ENCODE peak calls at places on chromosomes 7 and 10, in nine cellular contexts. H is amniotic stem cell; T is A549; L is GM23248; J is HCEC 1CT; W is RPMI8226; S is RCC 7860; I is mesendoderm; Z is stimulated activated CD8-positive, alpha-beta memory T cell treated with anti-CD3 and anti-CD28 coated beads, Interleukin-15, amount 100 ng/mL, for 24 hours. Q is an unnamed sample.

GRCh38 chr10:129522041-129522585 is 55.1 kb downstream of the MGMT start:
- DNase-seq in L (no peak), I (peak; percentile 75), T (no peak), S (no peak), J (no peak), H (no peak), Z (no peak), W (no peak), Q (no peak)

GRCh38 chr10:1661416-1661815 is 75.9 kb downstream of the ADARB2 start:
- DNase-seq in W (no peak), Z (no peak), S (no peak), I (no peak), L (no peak), H (no peak), J (no peak), T (no peak), Q (no peak)

GRCh38 chr7:134693256-134693655 is 46.6 kb downstream of the BPGM start:
- DNase-seq in L (peak; percentile 98), J (peak; percentile 89), T (no peak), H (peak; percentile 86), S (peak; percentile 65), I (no peak), Z (no peak), W (no peak), Q (peak; percentile 97)

GRCh38 chr10:128178319-128178937 is 52.2 kb upstream of the MKI67 start:
- DNase-seq in T (peak; percentile 61), J (no peak), H (no peak), I (peak; percentile 80), Z (no peak), L (peak; percentile 46), S (no peak), W (peak; percentile 3), Q (peak; percentile 14)

GRCh38 chr7:112204072-112204775 is 2.0 kb downstream of the DOCK4 start:
- DNase-seq in I (peak; percentile 39), L (peak; percentile 49), J (peak; percentile 42), T (peak; percentile 26), S (no peak), Z (no peak), H (no peak), W (no peak), Q (peak; percentile 38)

GRCh38 chr7:150420987-150421674 is 29.3 kb upstream of the GIMAP8 start:
- DNase-seq in S (peak; percentile 77), L (peak; percentile 81), T (peak; percentile 92), H (peak; percentile 53), Z (peak; percentile 74), W (peak; percentile 92), J (peak; percentile 54), I (peak; percentile 84), Q (peak; percentile 69)

GRCh38 chr7:75914655-75915415 is at the start of gene POR:
- DNase-seq in Z (peak; percentile 97), S (peak; percentile 89), H (peak; percentile 73), W (peak; percentile 98), L (peak; percentile 94), T (peak; percentile 86), J (peak; percentile 89), I (peak; percentile 95), Q (peak; percentile 85)

GRCh38 chr7:102859799-102860125 is 53.0 kb upstream of the LRRC17 start:
- DNase-seq in J (no peak), H (no peak), I (no peak), W (no peak), S (no peak), L (no peak), Z (no peak), T (no peak), Q (no peak)

GRCh38 chr10:113129117-113129516 is 179.1 kb downstream of the TCF7L2 start:
- DNase-seq in L (no peak), T (no peak), S (no peak), H (no peak), W (no peak), I (peak; percentile 69), Z (no peak), J (no peak), Q (no peak)

GRCh38 chr7:137975768-137976167 is 26.1 kb downstream of the CREB3L2 start:
- DNase-seq in S (no peak), Z (no peak), T (no peak), W (no peak), I (no peak), H (no peak), J (peak; percentile 67), L (peak; percentile 53), Q (peak; percentile 90)

GRCh38 chr10:15719062-15719898 is 442 bp downstream of the ITGA8 start:
- DNase-seq in T (no peak), Z (no peak), H (peak; percentile 45), W (peak; percentile 41), L (peak; percentile 44), S (no peak), J (no peak), I (peak; percentile 65), Q (no peak)

GRCh38 chr10:79097021-79097695 is 28.4 kb downstream of the ZMIZ1 start:
- DNase-seq in J (peak; percentile 51), L (peak; percentile 48), H (no peak), S (no peak), I (no peak), W (no peak), T (no peak), Z (no peak), Q (peak; percentile 44)

GRCh38 chr10:85188770-85189484 is 860.5 kb downstream of the CCSER2 start:
- DNase-seq in Z (no peak), W (no peak), L (no peak), J (no peak), S (no peak), H (no peak), I (no peak), T (no peak), Q (no peak)

GRCh38 chr10:95273393-95274312 is 17.1 kb downstream of the PDLIM1 start:
- DNase-seq in I (peak; percentile 62), L (peak; percentile 90), W (no peak), Z (no peak), J (peak; percentile 98), T (peak; percentile 76), H (peak; percentile 24), S (peak; percentile 86), Q (peak; percentile 94)

GRCh38 chr7:1928555-1929348 is 258.7 kb downstream of the ELFN1 start:
- DNase-seq in Z (no peak), I (no peak), W (no peak), S (no peak), L (no peak), J (no peak), H (no peak), T (no peak), Q (no peak)

GRCh38 chr10:350981-351501 is 215.8 kb downstream of the ZMYND11 start:
- DNase-seq in H (no peak), Z (no peak), W (no peak), J (no peak), L (no peak), I (no peak), S (no peak), T (no peak), Q (no peak)

GRCh38 chr7:46694058-46694457 is 773.0 kb upstream of the IGFBP3 start:
- DNase-seq in H (no peak), S (no peak), I (no peak), Z (no peak), J (no peak), T (no peak), W (no peak), L (no peak), Q (no peak)

GRCh38 chr7:25395976-25396375 is 167.7 kb upstream of the NPVF start:
- DNase-seq in W (no peak), L (no peak), Z (no peak), I (no peak), T (no peak), H (no peak), S (no peak), J (no peak), Q (no peak)

GRCh38 chr10:35916791-35917190 is 274.7 kb upstream of the FZD8 start:
- DNase-seq in W (no peak), L (peak; percentile 49), I (peak; percentile 57), T (no peak), H (no peak), S (no peak), J (peak; percentile 24), Z (no peak), Q (no peak)

GRCh38 chr7:40231796-40232195 is 97.0 kb downstream of the SUGCT start:
- DNase-seq in W (no peak), Z (no peak), L (no peak), T (no peak), H (no peak), J (no peak), I (no peak), S (no peak), Q (no peak)

GRCh38 chr10:87925570-87925969 is 62.1 kb downstream of the PTEN start:
- DNase-seq in H (no peak), W (no peak), T (no peak), I (no peak), Z (no peak), J (no peak), S (no peak), L (no peak), Q (peak; percentile 45)

GRCh38 chr7:31788445-31788844 is 101.4 kb downstream of the PPP1R17 start:
- DNase-seq in H (no peak), J (no peak), I (no peak), T (no peak), L (peak; percentile 47), S (peak; percentile 60), Z (no peak), W (no peak), Q (no peak)

GRCh38 chr10:37488792-37489657 is 363.6 kb downstream of the ANKRD30A start:
- DNase-seq in S (peak; percentile 92), H (no peak), J (no peak), L (peak; percentile 63), Z (no peak), I (peak; percentile 7), W (no peak), T (peak; percentile 84), Q (peak; percentile 31)

GRCh38 chr10:43698156-43698555 is 49.5 kb upstream of the ZNF32 start:
- DNase-seq in W (no peak), T (no peak), S (peak; percentile 28), I (no peak), J (no peak), Z (no peak), H (no peak), L (no peak), Q (no peak)

GRCh38 chr7:75599244-75599771 is 107.2 kb downstream of the SPDYE5 start:
- DNase-seq in S (no peak), L (no peak), T (no peak), H (no peak), I (no peak), W (no peak), Z (no peak), J (no peak), Q (no peak)